ENCODE peak calls at places on chromosome 14, in five cellular contexts. One of them, this sample, is unnamed.

GRCh38 chr14:104119119-104119699 is 19.2 kb upstream of the KIF26A start:
- DNase-seq in HepG2: no peak
- DNase-seq in NT2/D1: no peak
- DNase-seq in H1: no peak
- DNase-seq in GM12878: no peak
- DNase-seq in this sample: no peak

GRCh38 chr14:74548881-74549280 is 55.3 kb downstream of the ISCA2 start:
- DNase-seq in HepG2: no peak
- DNase-seq in GM12878: no peak
- DNase-seq in NT2/D1: no peak
- DNase-seq in H1: no peak
- DNase-seq in this sample: no peak

GRCh38 chr14:63302135-63302534 is 16.6 kb downstream of the GPHB5 start:
- DNase-seq in HepG2: no peak
- DNase-seq in NT2/D1: no peak
- DNase-seq in GM12878: no peak
- DNase-seq in H1: no peak
- DNase-seq in this sample: no peak

GRCh38 chr14:28756896-28757570 is 9.6 kb upstream of the FOXG1 start:
- DNase-seq in H1: no peak
- DNase-seq in NT2/D1: no peak
- DNase-seq in HepG2: peak
- DNase-seq in GM12878: no peak
- DNase-seq in this sample: no peak

GRCh38 chr14:61710853-61711817 is 15.8 kb downstream of the HIF1A start:
- DNase-seq in HepG2: peak
- DNase-seq in GM12878: no peak
- DNase-seq in NT2/D1: no peak
- DNase-seq in H1: no peak
- DNase-seq in this sample: no peak

GRCh38 chr14:62117010-62117717 is 354.9 kb downstream of the SNAPC1 start:
- DNase-seq in H1: peak
- DNase-seq in HepG2: peak
- DNase-seq in NT2/D1: peak
- DNase-seq in GM12878: no peak
- DNase-seq in this sample: peak

GRCh38 chr14:73723799-73724621 is 9.8 kb upstream of the PNMA1 start:
- DNase-seq in GM12878: no peak
- DNase-seq in H1: no peak
- DNase-seq in NT2/D1: no peak
- DNase-seq in HepG2: no peak
- DNase-seq in this sample: no peak

GRCh38 chr14:78153069-78153351 is 17.2 kb upstream of the NRXN3 start:
- DNase-seq in GM12878: no peak
- DNase-seq in HepG2: no peak
- DNase-seq in H1: no peak
- DNase-seq in NT2/D1: no peak
- DNase-seq in this sample: no peak

GRCh38 chr14:88667555-88668273 is 104.9 kb downstream of the ZC3H14 start:
- DNase-seq in H1: no peak
- DNase-seq in HepG2: peak
- DNase-seq in NT2/D1: peak
- DNase-seq in GM12878: peak
- DNase-seq in this sample: peak

GRCh38 chr14:64737391-64738305 is 33.4 kb downstream of the PLEKHG3 start:
- DNase-seq in NT2/D1: no peak
- DNase-seq in H1: no peak
- DNase-seq in HepG2: no peak
- DNase-seq in GM12878: no peak
- DNase-seq in this sample: no peak

GRCh38 chr14:58607571-58608317 is 30.0 kb upstream of the DACT1 start:
- DNase-seq in GM12878: no peak
- DNase-seq in NT2/D1: no peak
- DNase-seq in HepG2: no peak
- DNase-seq in H1: no peak
- DNase-seq in this sample: no peak

GRCh38 chr14:106694638-106695393 is 1168.4 kb downstream of the TMEM121 start:
- DNase-seq in GM12878: no peak
- DNase-seq in HepG2: no peak
- DNase-seq in H1: no peak
- DNase-seq in NT2/D1: no peak
- DNase-seq in this sample: no peak

GRCh38 chr14:91116913-91117588 is 3.2 kb downstream of the DGLUCY start:
- DNase-seq in HepG2: no peak
- DNase-seq in NT2/D1: no peak
- DNase-seq in GM12878: no peak
- DNase-seq in H1: no peak
- DNase-seq in this sample: no peak

GRCh38 chr14:94738786-94739185 is 31.1 kb downstream of the GSC start:
- DNase-seq in H1: no peak
- DNase-seq in NT2/D1: no peak
- DNase-seq in GM12878: no peak
- DNase-seq in HepG2: no peak
- DNase-seq in this sample: no peak

GRCh38 chr14:89067293-89067972 is 243.0 kb downstream of the TTC8 start:
- DNase-seq in NT2/D1: no peak
- DNase-seq in HepG2: no peak
- DNase-seq in GM12878: no peak
- DNase-seq in H1: no peak
- DNase-seq in this sample: no peak

GRCh38 chr14:72894623-72895378 is 900 bp upstream of the DPF3 start:
- DNase-seq in NT2/D1: no peak
- DNase-seq in GM12878: no peak
- DNase-seq in HepG2: no peak
- DNase-seq in H1: no peak
- DNase-seq in this sample: peak

GRCh38 chr14:89866458-89866857 is 88.1 kb downstream of the EFCAB11 start:
- DNase-seq in H1: no peak
- DNase-seq in HepG2: no peak
- DNase-seq in NT2/D1: no peak
- DNase-seq in GM12878: no peak
- DNase-seq in this sample: no peak

GRCh38 chr14:61609143-61609851 is 86.0 kb upstream of the HIF1A start:
- DNase-seq in NT2/D1: peak
- DNase-seq in H1: peak
- DNase-seq in HepG2: peak
- DNase-seq in GM12878: no peak
- DNase-seq in this sample: no peak

GRCh38 chr14:101110729-101111619 is 207.5 kb upstream of the RTL1 start:
- DNase-seq in HepG2: no peak
- DNase-seq in GM12878: no peak
- DNase-seq in H1: no peak
- DNase-seq in NT2/D1: no peak
- DNase-seq in this sample: no peak

GRCh38 chr14:99454246-99454645 is 26.4 kb downstream of the SETD3 start:
- DNase-seq in HepG2: no peak
- DNase-seq in NT2/D1: no peak
- DNase-seq in GM12878: no peak
- DNase-seq in H1: no peak
- DNase-seq in this sample: no peak

GRCh38 chr14:61517861-61518802 is 177.2 kb upstream of the HIF1A start:
- DNase-seq in HepG2: peak
- DNase-seq in NT2/D1: no peak
- DNase-seq in H1: no peak
- DNase-seq in GM12878: peak
- DNase-seq in this sample: no peak

GRCh38 chr14:63896278-63896720 is 43.5 kb downstream of the SYNE2 start:
- DNase-seq in H1: no peak
- DNase-seq in GM12878: no peak
- DNase-seq in NT2/D1: no peak
- DNase-seq in HepG2: peak
- DNase-seq in this sample: no peak

GRCh38 chr14:77151918-77152588 is 10.5 kb upstream of the ZDHHC22 start:
- DNase-seq in HepG2: no peak
- DNase-seq in H1: no peak
- DNase-seq in GM12878: no peak
- DNase-seq in NT2/D1: no peak
- DNase-seq in this sample: no peak

GRCh38 chr14:74867673-74868072 is 8.3 kb downstream of the PROX2 start:
- DNase-seq in H1: no peak
- DNase-seq in HepG2: no peak
- DNase-seq in NT2/D1: no peak
- DNase-seq in GM12878: no peak
- DNase-seq in this sample: no peak

GRCh38 chr14:85576848-85577541 is 47.1 kb downstream of the FLRT2 start:
- DNase-seq in H1: no peak
- DNase-seq in GM12878: no peak
- DNase-seq in HepG2: no peak
- DNase-seq in NT2/D1: no peak
- DNase-seq in this sample: no peak

GRCh38 chr14:22922294-22922693 is 3.3 kb upstream of the RBM23 start:
- DNase-seq in HepG2: no peak
- DNase-seq in H1: no peak
- DNase-seq in NT2/D1: no peak
- DNase-seq in GM12878: no peak
- DNase-seq in this sample: no peak

GRCh38 chr14:38721822-38722431 is 381.1 kb downstream of the SEC23A start:
- DNase-seq in NT2/D1: peak
- DNase-seq in GM12878: peak
- DNase-seq in H1: peak
- DNase-seq in HepG2: peak
- DNase-seq in this sample: peak

GRCh38 chr14:91220581-91221000 is 23.9 kb downstream of the GPR68 start:
- DNase-seq in HepG2: no peak
- DNase-seq in NT2/D1: no peak
- DNase-seq in H1: no peak
- DNase-seq in GM12878: no peak
- DNase-seq in this sample: no peak

DNA sequence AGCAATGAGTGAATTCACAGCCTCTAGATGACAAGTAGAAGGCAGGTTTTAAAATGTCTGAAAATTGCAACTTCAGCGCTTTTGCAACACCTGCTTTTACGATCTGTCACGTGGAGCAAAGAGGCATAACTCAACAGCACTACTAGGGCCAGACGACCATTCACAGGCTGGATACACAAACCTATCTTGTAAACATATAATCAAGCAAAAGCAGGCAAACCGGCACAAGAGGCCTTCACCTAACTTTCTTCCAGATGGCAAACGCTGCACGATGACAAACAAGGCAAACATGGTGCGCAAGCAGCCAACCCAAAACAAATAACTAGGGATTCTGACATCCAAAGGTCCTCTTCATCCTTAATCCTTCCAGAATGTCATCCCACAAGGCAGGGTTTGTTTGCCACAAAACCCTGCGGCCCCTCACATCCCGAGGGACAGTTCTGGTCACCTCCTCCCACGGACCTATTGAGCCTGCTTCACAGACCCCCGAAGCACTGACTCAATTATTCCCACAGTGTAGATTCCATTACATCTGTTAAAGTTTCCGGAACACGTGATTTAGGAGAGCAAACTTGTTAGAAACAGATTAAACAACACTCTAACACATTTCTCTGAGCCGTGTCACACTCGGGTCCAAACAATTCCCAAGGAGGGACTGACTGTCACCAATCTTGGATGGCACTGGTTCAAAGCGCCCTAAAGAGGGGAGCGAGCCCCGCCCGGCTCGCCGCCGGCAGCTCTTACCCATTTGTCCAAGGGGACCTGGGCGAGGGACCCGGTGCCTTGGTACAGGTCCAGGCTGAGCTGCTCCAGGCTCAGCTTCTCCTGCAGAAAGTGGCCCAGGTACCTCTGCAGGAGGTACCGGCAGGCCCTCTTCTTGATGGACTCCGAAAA is 823 bp downstream of the ATG2B start:
- DNase-seq in GM12878: peak
- DNase-seq in H1: no peak
- DNase-seq in NT2/D1: peak
- DNase-seq in HepG2: peak
- DNase-seq in this sample: peak
- TF ChIP-seq SUZ12 in GM12878: no peak
- TF ChIP-seq SUZ12 in H1: no peak
- TF ChIP-seq SUZ12 in NT2/D1: no peak
- TF ChIP-seq SUZ12 in HepG2: no peak
- TF ChIP-seq SUZ12 in this sample: no peak

GRCh38 chr14:105480807-105481801 is 5.6 kb upstream of the CRIP1 start:
- DNase-seq in NT2/D1: peak
- DNase-seq in H1: peak
- DNase-seq in HepG2: peak
- DNase-seq in GM12878: no peak
- DNase-seq in this sample: peak
- TF ChIP-seq SUZ12 in NT2/D1: no peak
- TF ChIP-seq SUZ12 in H1: no peak
- TF ChIP-seq SUZ12 in HepG2: no peak
- TF ChIP-seq SUZ12 in GM12878: no peak
- TF ChIP-seq SUZ12 in this sample: no peak

DNA sequence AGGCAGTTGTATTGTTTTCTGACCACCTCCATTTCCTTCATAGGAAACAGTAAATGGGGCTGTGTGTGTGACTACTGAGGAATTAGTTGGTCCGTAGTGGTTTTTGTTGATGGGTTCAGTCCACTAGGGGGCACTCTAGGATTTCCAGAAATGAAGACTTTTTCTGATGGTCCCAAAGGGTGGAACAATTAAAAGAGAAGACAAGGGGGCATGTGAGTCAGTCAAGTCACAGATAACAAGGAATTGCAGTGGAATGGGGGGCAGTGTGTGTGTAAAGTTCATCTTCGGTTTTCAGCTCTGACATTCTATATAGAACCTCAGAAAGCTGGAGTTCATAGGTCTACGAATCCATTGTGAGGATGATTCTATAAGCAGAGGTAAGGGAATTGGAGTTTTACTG is 186.6 kb upstream of the OR4E1 start:
- DNase-seq in H1: no peak
- DNase-seq in NT2/D1: peak
- DNase-seq in HepG2: peak
- DNase-seq in GM12878: no peak
- DNase-seq in this sample: peak
- TF ChIP-seq SUZ12 in H1: no peak
- TF ChIP-seq SUZ12 in NT2/D1: no peak
- TF ChIP-seq SUZ12 in HepG2: no peak
- TF ChIP-seq SUZ12 in GM12878: no peak
- TF ChIP-seq SUZ12 in this sample: no peak

DNA sequence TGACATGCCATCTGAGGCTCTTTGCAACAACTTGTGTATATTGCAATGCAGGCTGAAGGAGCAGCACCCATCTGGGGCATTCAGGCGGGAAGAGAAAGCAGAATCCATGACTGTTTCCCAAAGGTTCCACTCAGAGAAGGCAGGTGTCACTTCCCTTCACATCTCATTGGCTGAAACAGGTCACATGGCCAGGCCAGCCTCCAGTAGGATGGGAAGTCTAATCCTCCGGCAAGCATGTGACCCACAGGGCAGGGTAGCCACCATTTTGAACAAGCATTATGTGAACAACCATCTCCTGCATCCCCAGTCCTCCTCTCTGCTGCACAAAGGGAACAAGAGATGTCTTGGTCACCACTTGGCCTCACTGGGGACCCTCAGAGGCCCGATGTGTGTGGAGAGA is 70.6 kb downstream of the RIN3 start:
- DNase-seq in NT2/D1: no peak
- DNase-seq in H1: no peak
- DNase-seq in GM12878: no peak
- DNase-seq in HepG2: no peak
- DNase-seq in this sample: no peak
- TF ChIP-seq SUZ12 in NT2/D1: no peak
- TF ChIP-seq SUZ12 in H1: no peak
- TF ChIP-seq SUZ12 in GM12878: no peak
- TF ChIP-seq SUZ12 in HepG2: no peak
- TF ChIP-seq SUZ12 in this sample: no peak

This sample was measured in HEK293T.